ENCODE peak calls at places on chromosomes 4 and X, in seven cellular contexts. G is upper lobe of right lung; S is CD4-positive, CD25-positive, alpha-beta regulatory T cell; A is HepG2; I is brain microvascular endothelial cell; C is SJSA1; M is fibroblast of mammary gland. F is an unnamed sample.

GRCh38 chrX:30779453-30780030 is 109.5 kb downstream of the TAB3 start:
- DNase-seq in G (no peak), S (no peak), A (no peak), I (no peak), C (no peak), M (no peak), F (no peak)

GRCh38 chr4:18366762-18367358 is 345.3 kb upstream of the LCORL start:
- DNase-seq in G (no peak), S (no peak), A (peak; percentile 24), I (peak; percentile 2), C (no peak), M (peak; percentile 42), F (peak; percentile 66)

GRCh38 chrX:112863850-112864249 is 23.2 kb upstream of the AMOT start:
- DNase-seq in G (no peak), S (no peak), A (no peak), I (no peak), C (no peak), M (no peak), F (no peak)

GRCh38 chr4:128461300-128462103 is 173.9 kb upstream of the PGRMC2 start:
- DNase-seq in G (no peak), S (no peak), A (no peak), I (peak; percentile 91), C (peak; percentile 65), M (peak; percentile 93), F (peak; percentile 89)

GRCh38 chr4:123749408-123749807 is 352.8 kb downstream of the SPRY1 start:
- DNase-seq in G (no peak), S (no peak), A (no peak), I (peak; percentile 11), C (no peak), M (no peak), F (peak; percentile 33)

GRCh38 chr4:52848255-52848654 is 13.9 kb upstream of the RASL11B start:
- DNase-seq in G (no peak), S (no peak), A (no peak), I (no peak), C (no peak), M (no peak), F (no peak)

GRCh38 chr4:165379662-165380061 is 854 bp downstream of the CPE start:
- DNase-seq in G (no peak), S (no peak), A (peak; percentile 32), I (peak; percentile 79), C (no peak), M (no peak), F (no peak)

GRCh38 chr4:3261411-3262207 is 12.7 kb downstream of the MSANTD1 start:
- DNase-seq in G (peak; percentile 55), S (no peak), A (no peak), I (no peak), C (peak; percentile 19), M (no peak), F (no peak)

GRCh38 chrX:155334486-155335316 is at the start of gene CLIC2:
- DNase-seq in G (no peak), S (no peak), A (no peak), I (peak; percentile 12), C (no peak), M (peak; percentile 95), F (peak; percentile 74)

GRCh38 chr4:54495091-54495490 is 162.7 kb upstream of the KIT start:
- DNase-seq in G (no peak), S (no peak), A (no peak), I (peak; percentile 51), C (no peak), M (no peak), F (no peak)

GRCh38 chr4:132227349-132228165 is 921.5 kb upstream of the PCDH10 start:
- DNase-seq in G (no peak), S (no peak), A (peak; percentile 60), I (peak; percentile 9), C (no peak), M (peak; percentile 25), F (peak; percentile 58)

GRCh38 chr4:102449751-102450352 is 51.3 kb upstream of the NFKB1 start:
- DNase-seq in G (no peak), S (peak; percentile 19), A (peak; percentile 65), I (peak; percentile 68), C (no peak), M (peak; percentile 68), F (peak; percentile 80)

GRCh38 chr4:141792164-141792563 is 155.8 kb downstream of the IL15 start:
- DNase-seq in G (no peak), S (no peak), A (no peak), I (no peak), C (no peak), M (no peak), F (no peak)

GRCh38 chrX:116379854-116380253 is 56.6 kb upstream of the SLC6A14 start:
- DNase-seq in G (no peak), S (no peak), A (no peak), I (peak; percentile 9), C (no peak), M (peak; percentile 89), F (peak; percentile 77)

GRCh38 chr4:53508446-53508845 is 82.8 kb downstream of the LNX1 start:
- DNase-seq in G (no peak), S (no peak), A (peak; percentile 48), I (peak; percentile 68), C (peak; percentile 47), M (peak; percentile 96), F (peak; percentile 96)

GRCh38 chr4:76435689-76436176 is 704 bp downstream of the SHROOM3 start:
- DNase-seq in G (no peak), S (no peak), A (no peak), I (no peak), C (no peak), M (no peak), F (no peak)
- H3K4me3 ChIP-seq in G (peak overlapping the region; percentile 42), S (no peak overlapping the region), A (no peak overlapping the region), I (peak overlapping the region; percentile 18), C (no peak overlapping the region), M (no peak overlapping the region), F (no peak overlapping the region)

DNA sequence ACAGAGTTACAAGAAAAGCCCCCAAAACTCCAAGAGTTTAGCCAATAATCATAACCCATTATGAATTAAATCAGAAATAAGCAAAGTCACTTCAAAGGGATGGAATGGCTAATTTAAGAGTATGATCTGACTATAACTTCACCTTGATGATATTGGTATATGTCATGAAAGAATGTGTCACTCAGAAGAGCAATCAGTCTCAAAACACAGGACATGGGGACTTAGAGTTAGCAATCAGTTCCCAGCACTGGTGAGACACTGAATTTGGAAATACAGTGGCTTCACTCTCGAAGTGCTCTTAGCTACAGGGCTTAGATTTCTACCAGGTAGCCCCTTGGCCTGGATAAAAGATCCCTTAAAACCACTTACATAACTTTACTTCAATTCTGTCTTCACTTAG is 65.7 kb upstream of the EXOC1L start:
- DNase-seq in G (no peak), S (no peak), A (no peak), I (no peak), C (no peak), M (no peak), F (no peak)
- H3K4me3 ChIP-seq in G (no peak overlapping the region), S (no peak overlapping the region), A (no peak overlapping the region), I (no peak overlapping the region), C (no peak overlapping the region), M (no peak overlapping the region), F (no peak overlapping the region)

GRCh38 chrX:103215768-103216085 is 819 bp downstream of the BEX4 start:
- DNase-seq in G (no peak), S (no peak), A (no peak), I (no peak), C (no peak), M (no peak), F (no peak)

GRCh38 chrX:103211012-103211715 is 3.7 kb upstream of the BEX4 start:
- DNase-seq in G (no peak), S (peak; percentile 19), A (peak; percentile 25), I (peak; percentile 47), C (no peak), M (peak; percentile 60), F (peak; percentile 60)

GRCh38 chrX:103212749-103213457 is 2.0 kb upstream of the BEX4 start:
- DNase-seq in G (no peak), S (no peak), A (no peak), I (no peak), C (no peak), M (no peak), F (no peak)

GRCh38 chrX:103210056-103210455 is 4.9 kb upstream of the BEX4 start:
- DNase-seq in G (no peak), S (no peak), A (no peak), I (no peak), C (no peak), M (no peak), F (no peak)

DNA sequence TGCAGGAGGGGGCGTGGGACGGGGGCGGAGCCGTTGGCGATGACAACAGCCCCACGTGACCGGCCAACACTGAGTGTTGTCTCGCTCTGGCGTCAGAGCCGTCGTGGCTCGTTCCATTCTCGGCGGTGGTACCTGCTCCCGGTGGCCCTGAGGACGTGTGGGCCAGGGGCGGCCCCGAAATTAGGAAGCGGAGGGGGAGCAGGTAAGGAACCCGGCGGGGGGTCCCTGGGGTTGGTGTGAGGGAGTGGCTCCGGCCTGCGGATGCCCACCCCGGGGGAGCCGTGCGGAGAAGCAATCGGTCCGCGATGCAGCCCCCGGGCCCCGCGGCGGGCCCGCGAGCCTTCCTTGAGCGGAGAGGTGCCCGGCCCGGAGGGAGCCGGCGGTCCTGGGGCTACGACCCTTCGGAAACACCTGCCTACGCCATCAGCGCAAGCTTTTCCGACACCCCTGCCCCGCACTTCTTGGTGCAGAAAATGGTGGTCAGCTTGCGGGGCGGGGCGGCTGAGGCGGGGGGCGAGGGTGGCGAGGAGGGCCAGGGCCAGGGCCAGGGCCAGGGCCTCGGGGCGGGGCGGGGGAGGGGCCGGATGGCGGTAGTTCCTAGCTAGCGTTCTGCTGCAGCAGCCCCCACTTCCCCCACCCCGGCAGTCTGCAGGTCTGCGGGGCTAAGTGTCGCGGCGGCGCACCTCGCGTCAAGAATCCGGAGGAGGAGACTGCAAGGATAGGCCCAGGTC is at the start of gene BEX4:
- DNase-seq in G (peak; percentile 91), S (peak; percentile 73), A (no peak), I (peak; percentile 59), C (peak; percentile 43), M (peak; percentile 63), F (peak; percentile 69)
- H3K4me3 ChIP-seq in G (peak within 1 kb of the TSS; percentile 68), S (peak within 1 kb of the TSS; percentile 26), A (no peak within 1 kb of the TSS), I (peak within 1 kb of the TSS; percentile 68), C (peak within 1 kb of the TSS; percentile 31), M (peak within 1 kb of the TSS; percentile 54), F (peak within 1 kb of the TSS; percentile 51)

GRCh38 chr4:101419324-101420135 is 72.2 kb upstream of the PPP3CA start:
- DNase-seq in G (no peak), S (no peak), A (no peak), I (no peak), C (no peak), M (peak; percentile 33), F (peak; percentile 67)

GRCh38 chr4:101418055-101418454 is 70.7 kb upstream of the PPP3CA start:
- DNase-seq in G (no peak), S (peak; percentile 9), A (no peak), I (no peak), C (no peak), M (peak; percentile 1), F (no peak)

GRCh38 chr4:101421393-101421792 is 74.1 kb upstream of the PPP3CA start:
- DNase-seq in G (no peak), S (no peak), A (no peak), I (no peak), C (no peak), M (no peak), F (no peak)

GRCh38 chr4:101418466-101418865 is 71.1 kb upstream of the PPP3CA start:
- DNase-seq in G (no peak), S (no peak), A (no peak), I (no peak), C (no peak), M (no peak), F (no peak)

DNA sequence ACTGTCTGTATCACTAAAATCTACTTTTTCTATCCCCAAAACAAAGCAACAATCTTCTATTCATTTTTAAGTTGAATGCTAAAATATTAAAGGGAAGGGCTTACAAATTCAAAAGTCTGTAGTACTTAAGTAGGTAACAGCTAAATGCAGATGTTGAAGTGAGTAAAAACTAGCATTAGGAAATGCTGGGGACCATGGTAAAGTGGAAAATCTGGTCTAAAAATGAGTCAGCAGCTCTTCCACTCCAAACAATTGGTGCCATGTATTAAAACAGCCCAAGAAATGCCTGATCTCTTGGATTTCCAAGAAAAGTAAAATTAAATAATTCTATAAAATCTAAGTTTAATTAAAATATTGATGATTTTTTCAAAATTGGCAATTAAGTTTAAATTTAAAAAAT is 73.3 kb upstream of the PPP3CA start:
- DNase-seq in G (no peak), S (no peak), A (no peak), I (no peak), C (no peak), M (peak; percentile 16), F (peak; percentile 61)
- H3K4me3 ChIP-seq in G (no peak overlapping the region), S (no peak overlapping the region), A (no peak overlapping the region), I (no peak overlapping the region), C (no peak overlapping the region), M (no peak overlapping the region), F (no peak overlapping the region)